ENCODE peak calls at places on chromosomes 6 and 20, in seven cellular contexts. One of them, this sample, is unnamed.

GRCh38 chr6:166351715-166352285 is 9.5 kb upstream of the SFT2D1 start:
- DNase-seq in GM10248: peak
- DNase-seq in sigmoid colon: no peak
- DNase-seq in COLO829: peak
- DNase-seq in fibroblast of mammary gland: no peak
- DNase-seq in BJ: no peak
- DNase-seq in M059J: peak
- DNase-seq in this sample: peak

GRCh38 chr20:22572023-22572422 is 12.3 kb downstream of the FOXA2 start:
- DNase-seq in GM10248: no peak
- DNase-seq in sigmoid colon: no peak
- DNase-seq in COLO829: no peak
- DNase-seq in fibroblast of mammary gland: no peak
- DNase-seq in BJ: no peak
- DNase-seq in M059J: no peak
- DNase-seq in this sample: no peak

GRCh38 chr6:87756858-87757257 is 54.8 kb upstream of the AKIRIN2 start:
- DNase-seq in GM10248: peak
- DNase-seq in sigmoid colon: no peak
- DNase-seq in COLO829: peak
- DNase-seq in fibroblast of mammary gland: peak
- DNase-seq in BJ: peak
- DNase-seq in M059J: peak
- DNase-seq in this sample: peak

GRCh38 chr6:37882724-37883413 is 63.3 kb downstream of the ZFAND3 start:
- DNase-seq in GM10248: no peak
- DNase-seq in sigmoid colon: no peak
- DNase-seq in COLO829: peak
- DNase-seq in fibroblast of mammary gland: peak
- DNase-seq in BJ: peak
- DNase-seq in M059J: peak
- DNase-seq in this sample: peak

GRCh38 chr6:133380723-133381122 is 139.6 kb downstream of the EYA4 start:
- DNase-seq in GM10248: no peak
- DNase-seq in sigmoid colon: no peak
- DNase-seq in COLO829: no peak
- DNase-seq in fibroblast of mammary gland: no peak
- DNase-seq in BJ: no peak
- DNase-seq in M059J: no peak
- DNase-seq in this sample: no peak

GRCh38 chr20:37295595-37295994 is 6.1 kb downstream of the MANBAL start:
- DNase-seq in GM10248: no peak
- DNase-seq in sigmoid colon: no peak
- DNase-seq in COLO829: no peak
- DNase-seq in fibroblast of mammary gland: no peak
- DNase-seq in BJ: no peak
- DNase-seq in M059J: peak
- DNase-seq in this sample: peak

GRCh38 chr6:20366082-20366834 is 35.4 kb upstream of the E2F3 start:
- DNase-seq in GM10248: no peak
- DNase-seq in sigmoid colon: no peak
- DNase-seq in COLO829: no peak
- DNase-seq in fibroblast of mammary gland: no peak
- DNase-seq in BJ: no peak
- DNase-seq in M059J: peak
- DNase-seq in this sample: no peak

GRCh38 chr6:55108469-55109130 is 65.7 kb upstream of the HCRTR2 start:
- DNase-seq in GM10248: no peak
- DNase-seq in sigmoid colon: no peak
- DNase-seq in COLO829: no peak
- DNase-seq in fibroblast of mammary gland: no peak
- DNase-seq in BJ: no peak
- DNase-seq in M059J: peak
- DNase-seq in this sample: no peak

GRCh38 chr6:44002591-44003344 is 124.5 kb downstream of the MRPL14 start:
- DNase-seq in GM10248: peak
- DNase-seq in sigmoid colon: no peak
- DNase-seq in COLO829: no peak
- DNase-seq in fibroblast of mammary gland: peak
- DNase-seq in BJ: no peak
- DNase-seq in M059J: peak
- DNase-seq in this sample: no peak

GRCh38 chr20:4161447-4162251 is 146.3 kb upstream of the RNF24 start:
- DNase-seq in GM10248: no peak
- DNase-seq in sigmoid colon: no peak
- DNase-seq in COLO829: no peak
- DNase-seq in fibroblast of mammary gland: no peak
- DNase-seq in BJ: no peak
- DNase-seq in M059J: peak
- DNase-seq in this sample: peak

GRCh38 chr20:48875914-48876240 is 45.6 kb upstream of the ARFGEF2 start:
- DNase-seq in GM10248: no peak
- DNase-seq in sigmoid colon: no peak
- DNase-seq in COLO829: no peak
- DNase-seq in fibroblast of mammary gland: peak
- DNase-seq in BJ: no peak
- DNase-seq in M059J: peak
- DNase-seq in this sample: no peak

GRCh38 chr6:127939442-127940066 is 38.7 kb upstream of the THEMIS start:
- DNase-seq in GM10248: no peak
- DNase-seq in sigmoid colon: no peak
- DNase-seq in COLO829: no peak
- DNase-seq in fibroblast of mammary gland: peak
- DNase-seq in BJ: peak
- DNase-seq in M059J: peak
- DNase-seq in this sample: peak

GRCh38 chr20:63368151-63368550 is 7.0 kb upstream of the CHRNA4 start:
- DNase-seq in GM10248: no peak
- DNase-seq in sigmoid colon: no peak
- DNase-seq in COLO829: no peak
- DNase-seq in fibroblast of mammary gland: no peak
- DNase-seq in BJ: no peak
- DNase-seq in M059J: no peak
- DNase-seq in this sample: no peak

GRCh38 chr6:15063253-15063853 is 182.5 kb upstream of the JARID2 start:
- DNase-seq in GM10248: no peak
- DNase-seq in sigmoid colon: no peak
- DNase-seq in COLO829: no peak
- DNase-seq in fibroblast of mammary gland: peak
- DNase-seq in BJ: no peak
- DNase-seq in M059J: peak
- DNase-seq in this sample: no peak

GRCh38 chr6:142763205-142763604 is 181.8 kb downstream of the HIVEP2 start:
- DNase-seq in GM10248: no peak
- DNase-seq in sigmoid colon: no peak
- DNase-seq in COLO829: no peak
- DNase-seq in fibroblast of mammary gland: peak
- DNase-seq in BJ: no peak
- DNase-seq in M059J: peak
- DNase-seq in this sample: peak

This sample was measured in PC-3.